ENCODE peak calls at places on chromosomes 3 and 15, in six cellular contexts. L is heart right ventricle, Q is mammary epithelial cell, S is tibial artery, A is Panc1, C is upper lobe of right lung. J is an unnamed sample. For H3K4me1, the result is how much of the 10 kb centered on the place peaks cover.

GRCh38 chr3:84967767-84968581 is 9.2 kb downstream of the CADM2 start:
- DNase-seq in S (no peak), Q (no peak), L (no peak), A (no peak), C (no peak), J (no peak)

GRCh38 chr15:70486451-70487379 is 276.6 kb downstream of the UACA start:
- DNase-seq in A (no peak), S (peak), Q (peak), L (no peak), C (peak), J (peak)

GRCh38 chr3:119703900-119704531 is 1.2 kb downstream of the CFAP91 start:
- DNase-seq in S (no peak), A (no peak), L (no peak), Q (no peak), C (no peak), J (no peak)

GRCh38 chr3:53806182-53807116 is 39.8 kb downstream of the CHDH start:
- DNase-seq in S (no peak), L (peak), A (no peak), C (peak), Q (no peak), J (no peak)

GRCh38 chr3:132180337-132180791 is 136.8 kb upstream of the ACP3 start:
- DNase-seq in S (no peak), C (no peak), Q (peak), A (peak), L (no peak), J (no peak)

GRCh38 chr3:116440196-116440595 is 5.1 kb downstream of the LSAMP start:
- DNase-seq in C (no peak), A (no peak), Q (peak), L (no peak), S (no peak), J (no peak)

GRCh38 chr3:186109897-186110803 is 1.3 kb upstream of the ETV5 start:
- DNase-seq in A (no peak), C (peak), Q (no peak), L (peak), S (no peak), J (peak)

GRCh38 chr3:62335196-62335595 is 38.2 kb downstream of the FEZF2 start:
- DNase-seq in Q (no peak), L (no peak), A (no peak), C (no peak), S (no peak), J (no peak)

GRCh38 chr15:27681038-27681437 is 418.1 kb downstream of the OCA2 start:
- DNase-seq in C (no peak), S (no peak), L (no peak), Q (no peak), A (no peak), J (no peak)

GRCh38 chr3:61483997-61484396 is 77.4 kb upstream of the PTPRG start:
- DNase-seq in A (no peak), S (no peak), C (no peak), L (no peak), Q (no peak), J (no peak)

GRCh38 chr3:139574026-139574947 is 34.7 kb upstream of the RBP1 start:
- DNase-seq in S (peak), C (no peak), A (no peak), L (peak), Q (no peak), J (no peak)

GRCh38 chr3:129593595-129594339 is 12.7 kb downstream of the PLXND1 start:
- DNase-seq in L (no peak), S (no peak), C (peak), Q (no peak), A (no peak), J (no peak)

DNA sequence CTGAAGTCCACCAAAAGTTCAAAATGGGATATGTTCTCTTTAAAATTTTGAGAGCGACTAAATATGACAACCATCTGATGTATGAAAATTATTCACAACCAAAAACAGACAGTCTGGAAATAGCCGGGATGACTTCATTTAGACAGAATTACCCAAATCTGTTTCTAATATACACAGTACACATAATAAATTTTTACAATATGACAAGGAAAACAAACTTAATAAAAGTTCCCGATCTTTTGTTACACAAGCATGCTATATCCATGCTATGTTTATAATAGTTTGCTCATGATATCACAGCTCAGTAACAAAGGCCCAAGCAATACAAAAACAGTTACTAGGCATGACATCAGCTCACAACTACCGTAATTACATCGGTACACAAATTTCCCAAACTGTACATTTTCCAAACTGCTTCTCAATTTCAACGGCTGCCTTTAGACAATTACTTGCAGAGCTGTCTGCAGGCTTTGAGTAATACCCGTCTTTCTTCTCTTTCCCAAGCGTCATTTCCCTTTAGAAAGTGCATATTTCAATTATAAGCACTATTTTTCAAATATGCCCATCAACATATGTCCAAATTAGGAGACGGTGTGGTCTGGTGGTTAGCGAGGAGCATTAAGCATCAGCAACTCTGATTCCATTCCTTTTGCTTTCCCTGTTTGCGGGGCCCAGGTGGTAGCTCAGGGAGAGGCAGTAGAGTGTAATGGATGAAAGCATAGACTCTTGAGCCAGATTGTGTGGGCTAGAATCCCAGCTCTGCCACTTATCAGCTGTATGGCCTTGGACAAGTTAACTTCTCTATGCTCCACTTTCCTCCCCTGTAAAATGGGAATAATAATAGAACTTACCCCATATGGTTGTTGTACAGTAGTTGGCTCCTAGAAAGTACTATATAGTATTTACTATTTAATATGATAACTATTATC is 481.2 kb downstream of the FOXP1 start:
- DNase-seq in C (no peak), A (peak), L (no peak), S (no peak), Q (peak), J (no peak)
- H3K27ac ChIP-seq in C (peak), A (no peak), L (peak), S (peak), Q (no peak), J (peak)

GRCh38 chr3:27452368-27453090 is 31.7 kb downstream of the SLC4A7 start:
- DNase-seq in L (no peak), S (no peak), C (no peak), A (no peak), Q (no peak), J (no peak)

GRCh38 chr3:27454461-27454860 is 29.7 kb downstream of the SLC4A7 start:
- DNase-seq in L (no peak), A (no peak), Q (no peak), S (no peak), C (no peak), J (no peak)

GRCh38 chr3:27451261-27451660 is 32.9 kb downstream of the SLC4A7 start:
- DNase-seq in L (no peak), C (no peak), A (no peak), S (no peak), Q (no peak), J (no peak)

GRCh38 chr3:27449530-27450150 is 34.5 kb downstream of the SLC4A7 start:
- DNase-seq in Q (no peak), S (no peak), A (no peak), L (no peak), C (no peak), J (no peak)

GRCh38 chr3:27451845-27452244 is 32.3 kb downstream of the SLC4A7 start:
- DNase-seq in Q (no peak), L (no peak), C (no peak), S (no peak), A (no peak), J (no peak)
- TF ChIP-seq CTCF in Q (no peak), L (no peak), C (no peak), S (no peak), A (no peak), J (no peak)

DNA sequence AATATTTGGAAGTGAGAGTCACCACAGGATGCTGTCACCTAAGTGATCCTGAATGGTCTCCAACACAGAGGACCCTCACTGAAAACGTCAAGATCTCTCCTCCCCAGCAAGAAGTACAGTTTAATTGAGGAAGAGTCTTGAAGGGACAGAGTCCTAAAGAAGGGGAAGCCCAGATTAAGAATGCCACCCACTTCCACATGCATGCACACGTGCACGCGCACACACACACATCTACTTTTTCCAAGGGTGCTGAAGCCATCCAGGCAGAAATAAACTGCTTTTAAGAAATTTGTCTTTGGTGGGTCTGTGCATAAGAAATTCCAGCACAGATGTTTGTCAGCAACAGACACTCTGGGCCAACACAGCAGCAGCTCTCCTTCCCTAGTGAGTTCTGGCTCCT is 132.9 kb upstream of the LIPC start:
- DNase-seq in C (no peak), A (no peak), L (no peak), Q (no peak), S (no peak), J (no peak)
- H3K4me1 ChIP-seq in C (under half), A (under half), L (under half), Q (under half), S (under half), J (under half)

DNA sequence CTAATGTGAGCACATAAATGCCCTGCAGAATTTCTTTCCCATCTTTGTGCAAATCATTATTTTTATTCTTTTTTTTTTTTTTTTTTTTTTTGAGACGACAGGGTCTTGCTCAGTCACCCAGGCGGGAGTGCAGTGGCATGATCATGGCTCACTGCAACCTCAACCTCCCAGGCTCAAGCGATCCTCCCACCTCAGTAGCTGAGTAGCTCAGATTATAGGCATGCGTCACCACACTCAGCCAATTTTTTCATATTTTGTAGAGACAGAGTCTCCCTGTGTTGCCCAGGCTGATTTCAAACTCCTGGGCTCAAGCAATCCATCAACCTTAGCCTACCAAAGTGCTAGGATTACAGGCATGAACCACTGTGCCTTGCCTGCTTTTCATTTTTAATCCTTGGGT is 22.9 kb downstream of the DAG1 start:
- DNase-seq in Q (no peak), C (no peak), S (no peak), A (no peak), L (no peak), J (no peak)
- H3K27ac ChIP-seq in Q (no peak), C (no peak), S (peak), A (no peak), L (no peak), J (no peak)